ENCODE peak calls at places on chromosomes 16 and 17, in seven cellular contexts. B, Z, N, K, W, C and O are unnamed samples.

GRCh38 chr17:63626551-63627228 is 4.5 kb downstream of the MAP3K3 start:
- DNase-seq in B (peak), W (no peak), K (no peak), C (no peak), N (peak), Z (no peak), O (no peak)

GRCh38 chr17:7084058-7084457 is 4.0 kb upstream of the CLEC10A start:
- DNase-seq in N (peak), B (no peak), W (no peak), Z (no peak), C (no peak), K (no peak), O (no peak)

GRCh38 chr17:30232015-30232821 is 3.3 kb downstream of the SLC6A4 start:
- DNase-seq in C (no peak), Z (no peak), K (no peak), B (no peak), W (no peak), N (no peak), O (no peak)

GRCh38 chr17:28347261-28347891 is 10.0 kb downstream of the POLDIP2 start:
- DNase-seq in C (no peak), Z (no peak), K (no peak), B (peak), W (no peak), N (peak), O (no peak)

GRCh38 chr17:81917565-81918332 is at the start of gene SIRT7:
- DNase-seq in C (peak), N (peak), Z (peak), K (peak), W (no peak), B (peak), O (peak)

GRCh38 chr17:81189670-81190530 is 23.9 kb upstream of the AATK start:
- DNase-seq in C (peak), B (no peak), N (no peak), W (no peak), Z (no peak), K (no peak), O (no peak)

GRCh38 chr17:64491995-64492394 is 4.9 kb downstream of the POLG2 start:
- DNase-seq in B (peak), N (peak), K (no peak), C (no peak), Z (no peak), W (no peak), O (no peak)

GRCh38 chr17:82963104-82963950 is 116.1 kb upstream of the METRNL start:
- DNase-seq in K (peak), C (peak), B (peak), N (peak), Z (peak), W (peak), O (peak)

GRCh38 chr16:67517661-67518423 is 10.8 kb upstream of the RIPOR1 start:
- DNase-seq in K (no peak), B (no peak), C (no peak), W (no peak), Z (no peak), N (no peak), O (no peak)